ENCODE peak calls at places on chromosomes 16 and 17, in six cellular contexts. H is IMR-90; T is sciatic nerve; K is pancreas; X is stimulated activated naive CD8-positive, alpha-beta T cell treated with anti-CD3 and anti-CD28 coated beads, Interleukin-15, Interleukin-2, amounts not matched to agents 100 U/mL and 50 U/mL, for 24 hours; G is activated T-cell treated with anti-CD3 and anti-CD28 coated beads, Interleukin-2, amount 50 U/mL, for 4 hours. L is an unnamed sample.

GRCh38 chr17:64472564-64472963 is 23.6 kb downstream of the MILR1 start:
- ATAC-seq in G (no peak), K (no peak), T (no peak), H (no peak), X (no peak), L (no peak)

GRCh38 chr17:19370493-19370960 is 7.8 kb upstream of the MAPK7 start:
- ATAC-seq in H (no peak), T (peak), G (peak), X (peak), K (peak), L (peak)

GRCh38 chr16:70644763-70645597 is 1.4 kb upstream of the IL34 start:
- ATAC-seq in T (no peak), K (no peak), X (no peak), H (no peak), G (no peak), L (no peak)

GRCh38 chr17:7261377-7262191 is 694 bp downstream of the CLDN7 start:
- ATAC-seq in G (peak), T (no peak), X (peak), K (peak), H (peak), L (peak)

GRCh38 chr16:71338632-71339031 is 19.9 kb upstream of the CALB2 start:
- ATAC-seq in T (no peak), K (no peak), H (no peak), G (no peak), X (no peak), L (no peak)

GRCh38 chr16:67892375-67892774 is 679 bp upstream of the PSKH1 start:
- ATAC-seq in T (no peak), H (no peak), G (no peak), X (no peak), K (no peak), L (no peak)

GRCh38 chr16:69451166-69451565 is 26.7 kb downstream of the CYB5B start:
- ATAC-seq in K (no peak), T (no peak), X (no peak), G (no peak), H (no peak), L (no peak)

GRCh38 chr17:46874906-46875305 is 23.5 kb downstream of the WNT9B start:
- ATAC-seq in K (no peak), G (no peak), X (no peak), H (no peak), T (no peak), L (no peak)

GRCh38 chr16:70527315-70527996 is 3.8 kb downstream of the SF3B3 start:
- ATAC-seq in H (no peak), X (no peak), T (no peak), K (no peak), G (no peak), L (no peak)

GRCh38 chr17:38673714-38674012 is 1.1 kb downstream of the EPOP start:
- ATAC-seq in X (no peak), K (peak), G (peak), H (no peak), T (no peak), L (no peak)

GRCh38 chr17:21816592-21817567 is 124.6 kb downstream of the KCNJ18 start:
- ATAC-seq in G (no peak), X (no peak), T (no peak), K (no peak), H (no peak), L (no peak)

GRCh38 chr17:3531266-3532101 is 26.1 kb downstream of the TRPV3 start:
- ATAC-seq in T (peak), G (no peak), H (no peak), X (no peak), K (peak), L (no peak)